ENCODE peak calls at places on chromosomes 12 and 14, in five cellular contexts. One of them, this sample, is unnamed.

GRCh38 chr14:99603965-99604765 is at the start of gene CCDC85C:
- DNase-seq in IMR-90: peak; percentile 94
- DNase-seq in MCF 10A: peak; percentile 94
- DNase-seq in K562: peak; percentile 92
- DNase-seq in progenitor cell of endocrine pancreas: peak; percentile 96
- DNase-seq in this sample: peak; percentile 94

GRCh38 chr12:113766880-113767878 is 198.9 kb downstream of the RBM19 start:
- DNase-seq in MCF 10A: peak; percentile 56
- DNase-seq in IMR-90: peak; percentile 78
- DNase-seq in K562: no peak
- DNase-seq in progenitor cell of endocrine pancreas: no peak
- DNase-seq in this sample: no peak

GRCh38 chr12:72133497-72134055 is 138.6 kb upstream of the TRHDE start:
- DNase-seq in IMR-90: peak; percentile 1
- DNase-seq in MCF 10A: peak; percentile 21
- DNase-seq in K562: no peak
- DNase-seq in progenitor cell of endocrine pancreas: no peak
- DNase-seq in this sample: peak; percentile 9

GRCh38 chr12:12466157-12466556 is 96.5 kb downstream of the DUSP16 start:
- DNase-seq in IMR-90: no peak
- DNase-seq in MCF 10A: no peak
- DNase-seq in K562: no peak
- DNase-seq in progenitor cell of endocrine pancreas: no peak
- DNase-seq in this sample: peak; percentile 33

GRCh38 chr14:72847721-72848120 is 46.2 kb downstream of the DPF3 start:
- DNase-seq in progenitor cell of endocrine pancreas: no peak
- DNase-seq in IMR-90: no peak
- DNase-seq in MCF 10A: peak; percentile 1
- DNase-seq in K562: no peak
- DNase-seq in this sample: no peak

GRCh38 chr14:59293934-59294661 is 105.6 kb downstream of the DAAM1 start:
- DNase-seq in IMR-90: no peak
- DNase-seq in MCF 10A: no peak
- DNase-seq in K562: no peak
- DNase-seq in progenitor cell of endocrine pancreas: no peak
- DNase-seq in this sample: no peak

GRCh38 chr14:81655423-81656314 is 122.0 kb upstream of the SEL1L start:
- DNase-seq in MCF 10A: peak; percentile 5
- DNase-seq in progenitor cell of endocrine pancreas: no peak
- DNase-seq in K562: peak; percentile 1
- DNase-seq in IMR-90: no peak
- DNase-seq in this sample: peak; percentile 4

GRCh38 chr12:130335517-130336392 is 1.9 kb upstream of the PIWIL1 start:
- DNase-seq in K562: peak; percentile 71
- DNase-seq in progenitor cell of endocrine pancreas: peak; percentile 44
- DNase-seq in IMR-90: peak; percentile 34
- DNase-seq in MCF 10A: peak; percentile 60
- DNase-seq in this sample: peak; percentile 71

GRCh38 chr12:126337556-126337955 is 1272.3 kb downstream of the AACS start:
- DNase-seq in MCF 10A: peak; percentile 21
- DNase-seq in K562: no peak
- DNase-seq in IMR-90: no peak
- DNase-seq in progenitor cell of endocrine pancreas: no peak
- DNase-seq in this sample: no peak

GRCh38 chr14:101113108-101113612 is 209.6 kb upstream of the RTL1 start:
- DNase-seq in K562: no peak
- DNase-seq in MCF 10A: no peak
- DNase-seq in progenitor cell of endocrine pancreas: no peak
- DNase-seq in IMR-90: no peak
- DNase-seq in this sample: no peak

GRCh38 chr12:10241276-10241675 is 28.6 kb downstream of the GABARAPL1 start:
- DNase-seq in progenitor cell of endocrine pancreas: no peak
- DNase-seq in IMR-90: no peak
- DNase-seq in K562: no peak
- DNase-seq in MCF 10A: no peak
- DNase-seq in this sample: no peak

GRCh38 chr14:73491256-73491976 is 683 bp downstream of the RIOX1 start:
- DNase-seq in IMR-90: peak; percentile 64
- DNase-seq in K562: peak; percentile 68
- DNase-seq in MCF 10A: peak; percentile 59
- DNase-seq in progenitor cell of endocrine pancreas: peak; percentile 22
- DNase-seq in this sample: peak; percentile 78

GRCh38 chr12:68622250-68622649 is 11.6 kb downstream of the RAP1B start:
- DNase-seq in progenitor cell of endocrine pancreas: no peak
- DNase-seq in IMR-90: no peak
- DNase-seq in MCF 10A: no peak
- DNase-seq in K562: no peak
- DNase-seq in this sample: no peak

GRCh38 chr12:122839907-122840554 is 4.8 kb downstream of the HIP1R start:
- DNase-seq in IMR-90: no peak
- DNase-seq in MCF 10A: no peak
- DNase-seq in K562: no peak
- DNase-seq in progenitor cell of endocrine pancreas: no peak
- DNase-seq in this sample: no peak

GRCh38 chr12:23528316-23528715 is 421.2 kb downstream of the SOX5 start:
- DNase-seq in MCF 10A: no peak
- DNase-seq in K562: no peak
- DNase-seq in progenitor cell of endocrine pancreas: no peak
- DNase-seq in IMR-90: no peak
- DNase-seq in this sample: no peak

GRCh38 chr12:98750511-98750910 is 105.4 kb downstream of the APAF1 start:
- DNase-seq in progenitor cell of endocrine pancreas: no peak
- DNase-seq in IMR-90: peak; percentile 13
- DNase-seq in MCF 10A: no peak
- DNase-seq in K562: no peak
- DNase-seq in this sample: no peak

GRCh38 chr12:109721276-109721675 is 7.7 kb downstream of the FAM222A start:
- DNase-seq in K562: no peak
- DNase-seq in IMR-90: no peak
- DNase-seq in MCF 10A: no peak
- DNase-seq in progenitor cell of endocrine pancreas: no peak
- DNase-seq in this sample: no peak

GRCh38 chr14:33711761-33712160 is 239.1 kb downstream of the EGLN3 start:
- DNase-seq in MCF 10A: no peak
- DNase-seq in IMR-90: no peak
- DNase-seq in progenitor cell of endocrine pancreas: no peak
- DNase-seq in K562: no peak
- DNase-seq in this sample: no peak

GRCh38 chr12:57898308-57898970 is 42.9 kb upstream of the ATP23 start:
- DNase-seq in MCF 10A: peak; percentile 43
- DNase-seq in K562: no peak
- DNase-seq in progenitor cell of endocrine pancreas: no peak
- DNase-seq in IMR-90: peak; percentile 5
- DNase-seq in this sample: no peak

GRCh38 chr14:74913986-74914573 is 9.0 kb downstream of the RPS6KL1 start:
- DNase-seq in K562: peak; percentile 64
- DNase-seq in MCF 10A: peak; percentile 81
- DNase-seq in progenitor cell of endocrine pancreas: peak; percentile 40
- DNase-seq in IMR-90: peak; percentile 77
- DNase-seq in this sample: peak; percentile 61

GRCh38 chr12:132289356-132290202 is 39.8 kb downstream of the GALNT9 start:
- DNase-seq in K562: no peak
- DNase-seq in progenitor cell of endocrine pancreas: no peak
- DNase-seq in MCF 10A: no peak
- DNase-seq in IMR-90: no peak
- DNase-seq in this sample: no peak

GRCh38 chr12:101925352-101925751 is 48.0 kb downstream of the DRAM1 start:
- DNase-seq in MCF 10A: peak; percentile 89
- DNase-seq in K562: no peak
- DNase-seq in IMR-90: peak; percentile 99
- DNase-seq in progenitor cell of endocrine pancreas: no peak
- DNase-seq in this sample: peak; percentile 88

GRCh38 chr12:23376238-23376637 is 573.2 kb downstream of the SOX5 start:
- DNase-seq in progenitor cell of endocrine pancreas: no peak
- DNase-seq in K562: no peak
- DNase-seq in MCF 10A: peak; percentile 11
- DNase-seq in IMR-90: no peak
- DNase-seq in this sample: peak; percentile 21

GRCh38 chr14:38098074-38098846 is 109.4 kb upstream of the SSTR1 start:
- DNase-seq in K562: no peak
- DNase-seq in MCF 10A: peak; percentile 43
- DNase-seq in IMR-90: peak; percentile 95
- DNase-seq in progenitor cell of endocrine pancreas: no peak
- DNase-seq in this sample: no peak

GRCh38 chr14:46198676-46199075 is 452.9 kb downstream of the RPL10L start:
- DNase-seq in MCF 10A: no peak
- DNase-seq in IMR-90: no peak
- DNase-seq in K562: no peak
- DNase-seq in progenitor cell of endocrine pancreas: no peak
- DNase-seq in this sample: no peak

GRCh38 chr12:89775336-89776005 is 66.8 kb upstream of the ATP2B1 start:
- DNase-seq in IMR-90: peak; percentile 71
- DNase-seq in K562: no peak
- DNase-seq in MCF 10A: peak; percentile 17
- DNase-seq in progenitor cell of endocrine pancreas: no peak
- DNase-seq in this sample: no peak

GRCh38 chr12:93016752-93017350 is 87.8 kb upstream of the EEA1 start:
- DNase-seq in progenitor cell of endocrine pancreas: no peak
- DNase-seq in K562: no peak
- DNase-seq in MCF 10A: no peak
- DNase-seq in IMR-90: no peak
- DNase-seq in this sample: no peak

GRCh38 chr14:75229923-75230792 is 48.5 kb upstream of the FOS start:
- DNase-seq in K562: peak; percentile 75
- DNase-seq in IMR-90: peak; percentile 34
- DNase-seq in progenitor cell of endocrine pancreas: no peak
- DNase-seq in MCF 10A: peak; percentile 98
- DNase-seq in this sample: peak; percentile 64

GRCh38 chr14:73287071-73287470 is 49.8 kb downstream of the PAPLN start:
- DNase-seq in K562: no peak
- DNase-seq in IMR-90: no peak
- DNase-seq in progenitor cell of endocrine pancreas: no peak
- DNase-seq in MCF 10A: no peak
- DNase-seq in this sample: no peak

GRCh38 chr12:64685076-64685475 is 74.1 kb downstream of the GNS start:
- DNase-seq in IMR-90: no peak
- DNase-seq in K562: no peak
- DNase-seq in progenitor cell of endocrine pancreas: no peak
- DNase-seq in MCF 10A: no peak
- DNase-seq in this sample: no peak

GRCh38 chr12:22353615-22354325 is 19.3 kb upstream of the ST8SIA1 start:
- DNase-seq in progenitor cell of endocrine pancreas: no peak
- DNase-seq in K562: peak; percentile 37
- DNase-seq in IMR-90: no peak
- DNase-seq in MCF 10A: no peak
- DNase-seq in this sample: no peak

GRCh38 chr12:119714614-119715267 is 46.8 kb downstream of the PRKAB1 start:
- DNase-seq in K562: no peak
- DNase-seq in IMR-90: no peak
- DNase-seq in MCF 10A: no peak
- DNase-seq in progenitor cell of endocrine pancreas: no peak
- DNase-seq in this sample: no peak

GRCh38 chr14:34301107-34301734 is 160.8 kb downstream of the SPTSSA start:
- DNase-seq in progenitor cell of endocrine pancreas: no peak
- DNase-seq in MCF 10A: peak; percentile 73
- DNase-seq in K562: peak; percentile 52
- DNase-seq in IMR-90: peak; percentile 12
- DNase-seq in this sample: peak; percentile 53

GRCh38 chr14:90056821-90057220 is 5.0 kb upstream of the KCNK13 start:
- DNase-seq in MCF 10A: no peak
- DNase-seq in K562: no peak
- DNase-seq in progenitor cell of endocrine pancreas: no peak
- DNase-seq in IMR-90: no peak
- DNase-seq in this sample: no peak
- TF ChIP-seq CTCF in MCF 10A: no peak
- TF ChIP-seq CTCF in K562: no peak
- TF ChIP-seq CTCF in progenitor cell of endocrine pancreas: no peak
- TF ChIP-seq CTCF in IMR-90: no peak
- TF ChIP-seq CTCF in this sample: no peak

DNA sequence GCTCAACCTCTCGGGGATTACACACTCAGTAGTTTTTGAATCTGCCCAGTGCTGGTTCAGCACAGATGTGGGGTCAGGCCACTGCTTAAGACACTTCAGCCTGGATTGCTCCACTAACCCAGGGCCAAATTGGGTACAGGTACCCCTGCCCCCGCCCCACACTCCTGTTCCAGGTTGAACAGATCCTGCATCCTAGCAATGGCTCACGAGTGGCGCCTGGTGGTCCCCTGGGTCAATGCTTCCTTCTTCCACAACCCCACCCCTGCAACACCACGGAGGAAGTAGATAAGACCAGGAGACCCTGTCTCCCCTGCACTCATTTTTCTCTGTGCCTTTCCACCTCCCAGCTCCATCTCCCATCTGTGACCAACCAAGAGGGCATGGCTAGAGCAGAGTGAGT is 108.4 kb downstream of the ESRRB start:
- DNase-seq in IMR-90: no peak
- DNase-seq in progenitor cell of endocrine pancreas: no peak
- DNase-seq in K562: no peak
- DNase-seq in MCF 10A: no peak
- DNase-seq in this sample: no peak
- TF ChIP-seq CTCF in IMR-90: no peak
- TF ChIP-seq CTCF in progenitor cell of endocrine pancreas: no peak
- TF ChIP-seq CTCF in K562: no peak
- TF ChIP-seq CTCF in MCF 10A: no peak
- TF ChIP-seq CTCF in this sample: no peak

DNA sequence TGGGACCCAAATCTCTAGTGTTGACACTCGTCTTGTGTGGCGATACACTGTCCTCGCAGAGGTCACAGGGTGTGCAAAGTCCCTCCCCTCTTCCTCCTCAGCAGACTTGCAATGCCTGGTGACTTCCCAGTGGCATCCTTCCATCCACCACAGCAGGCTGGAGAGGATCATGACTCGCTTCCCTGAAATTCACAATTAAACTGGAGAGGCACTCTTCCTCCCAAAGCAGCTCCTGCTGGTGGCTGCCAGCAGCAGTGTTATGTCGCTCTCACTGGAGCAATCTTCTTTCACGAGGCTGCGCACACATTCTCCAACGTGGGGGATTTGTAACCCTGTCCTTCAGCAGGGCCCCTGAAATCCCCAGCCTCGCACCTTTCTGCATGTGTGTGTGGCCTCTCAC is 145.2 kb upstream of the TMCC3 start:
- DNase-seq in MCF 10A: peak; percentile 65
- DNase-seq in progenitor cell of endocrine pancreas: no peak
- DNase-seq in IMR-90: peak; percentile 53
- DNase-seq in K562: no peak
- DNase-seq in this sample: peak; percentile 14
- TF ChIP-seq CTCF in MCF 10A: no peak
- TF ChIP-seq CTCF in progenitor cell of endocrine pancreas: no peak
- TF ChIP-seq CTCF in IMR-90: no peak
- TF ChIP-seq CTCF in K562: no peak
- TF ChIP-seq CTCF in this sample: no peak

GRCh38 chr14:22982477-22983245 is at the start of gene AJUBA:
- DNase-seq in K562: peak; percentile 93
- DNase-seq in IMR-90: peak; percentile 92
- DNase-seq in MCF 10A: peak; percentile 93
- DNase-seq in progenitor cell of endocrine pancreas: peak; percentile 84
- DNase-seq in this sample: peak; percentile 92
- TF ChIP-seq CTCF in K562: no peak
- TF ChIP-seq CTCF in IMR-90: no peak
- TF ChIP-seq CTCF in MCF 10A: no peak
- TF ChIP-seq CTCF in progenitor cell of endocrine pancreas: no peak
- TF ChIP-seq CTCF in this sample: no peak

This sample was measured in NB4.